ENCODE peak calls at places on chromosome 1, in ten cellular contexts. I, K, D, U, T, Z, X, H, N and M are unnamed samples.

GRCh38 chr1:98045211-98046030 is 124.6 kb upstream of the DPYD start:
- DNase-seq in I (peak), K (peak), D (no peak), U (no peak), T (peak), Z (no peak), X (no peak), H (no peak), N (peak), M (no peak)

GRCh38 chr1:20708057-20708456 is 9.8 kb downstream of the KIF17 start:
- DNase-seq in I (no peak), K (no peak), D (no peak), U (no peak), T (no peak), Z (no peak), X (no peak), H (no peak), N (no peak), M (no peak)

GRCh38 chr1:115813735-115814134 is 27.2 kb downstream of the NHLH2 start:
- DNase-seq in I (no peak), K (no peak), D (no peak), U (no peak), T (no peak), Z (no peak), X (no peak), H (no peak), N (no peak), M (no peak)

GRCh38 chr1:27666294-27666693 is 5.7 kb downstream of the IFI6 start:
- DNase-seq in I (no peak), K (no peak), D (no peak), U (no peak), T (peak), Z (no peak), X (no peak), H (no peak), N (no peak), M (no peak)

GRCh38 chr1:117368116-117369108 is 1.2 kb downstream of the MAN1A2 start:
- DNase-seq in I (peak), K (peak), D (peak), U (no peak), T (peak), Z (no peak), X (peak), H (no peak), N (peak), M (no peak)

GRCh38 chr1:149966405-149966804 is 29.7 kb upstream of the MTMR11 start:
- DNase-seq in I (no peak), K (no peak), D (no peak), U (no peak), T (no peak), Z (no peak), X (no peak), H (no peak), N (no peak), M (no peak)

GRCh38 chr1:35936828-35937227 is 5.9 kb downstream of the AGO3 start:
- DNase-seq in I (no peak), K (no peak), D (no peak), U (no peak), T (no peak), Z (no peak), X (no peak), H (no peak), N (no peak), M (no peak)

GRCh38 chr1:10873189-10873588 is 76.7 kb upstream of the CASZ1 start:
- DNase-seq in I (no peak), K (no peak), D (no peak), U (no peak), T (peak), Z (no peak), X (no peak), H (no peak), N (no peak), M (peak)

GRCh38 chr1:226476657-226477319 is 68.9 kb upstream of the PARP1 start:
- DNase-seq in I (no peak), K (no peak), D (no peak), U (no peak), T (peak), Z (no peak), X (no peak), H (no peak), N (no peak), M (no peak)

GRCh38 chr1:51897699-51898031 is 19.1 kb upstream of the NRDC start:
- DNase-seq in I (no peak), K (peak), D (no peak), U (peak), T (peak), Z (no peak), X (no peak), H (no peak), N (peak), M (no peak)

GRCh38 chr1:203556047-203556851 is 62.3 kb downstream of the OPTC start:
- DNase-seq in I (no peak), K (peak), D (no peak), U (peak), T (peak), Z (peak), X (no peak), H (no peak), N (peak), M (no peak)

GRCh38 chr1:23718482-23718881 is 24.8 kb upstream of the ELOA start:
- DNase-seq in I (peak), K (peak), D (no peak), U (no peak), T (peak), Z (no peak), X (peak), H (no peak), N (no peak), M (peak)

GRCh38 chr1:7407547-7407895 is 363.6 kb upstream of the VAMP3 start:
- DNase-seq in I (no peak), K (no peak), D (no peak), U (no peak), T (no peak), Z (no peak), X (no peak), H (no peak), N (no peak), M (no peak)

GRCh38 chr1:231670755-231671154 is 44.2 kb downstream of the DISC1 start:
- DNase-seq in I (no peak), K (no peak), D (no peak), U (no peak), T (no peak), Z (no peak), X (no peak), H (no peak), N (no peak), M (no peak)

GRCh38 chr1:187280051-187280450 is 451.3 kb downstream of the PLA2G4A start:
- DNase-seq in I (no peak), K (no peak), D (no peak), U (no peak), T (no peak), Z (no peak), X (no peak), H (no peak), N (no peak), M (no peak)